ENCODE peak calls at places on chromosome 18, in four cellular contexts. J, T, L and S are unnamed samples.

GRCh38 chr18:36411745-36412168 is 114.2 kb downstream of the FHOD3 start:
- DNase-seq in L (no peak), T (peak; percentile 61), J (no peak), S (no peak)

GRCh38 chr18:12239426-12239825 is 14.7 kb upstream of the CIDEA start:
- DNase-seq in J (no peak), T (no peak), L (no peak), S (no peak)

GRCh38 chr18:78679061-78679460 is 300.6 kb upstream of the SALL3 start:
- DNase-seq in L (no peak), J (no peak), T (no peak), S (no peak)

GRCh38 chr18:28269750-28270149 is 92.8 kb upstream of the CDH2 start:
- DNase-seq in J (no peak), T (no peak), L (no peak), S (no peak)

GRCh38 chr18:47251289-47252120 is at the start of gene SKOR2:
- DNase-seq in T (no peak), J (no peak), L (no peak), S (no peak)

GRCh38 chr18:45119888-45120287 is 439.2 kb downstream of the SETBP1 start:
- DNase-seq in L (no peak), J (no peak), T (no peak), S (no peak)

GRCh38 chr18:8247700-8248099 is 361.5 kb upstream of the RAB12 start:
- DNase-seq in L (no peak), J (no peak), T (no peak), S (no peak)

GRCh38 chr18:12958478-12958877 is 10.7 kb downstream of the SEH1L start:
- DNase-seq in J (no peak), L (no peak), T (no peak), S (no peak)

GRCh38 chr18:34880882-34881852 is 160.0 kb upstream of the MAPRE2 start:
- DNase-seq in L (no peak), T (no peak), J (no peak), S (no peak)

GRCh38 chr18:41162191-41162590 is 792.8 kb upstream of the PIK3C3 start:
- DNase-seq in T (no peak), J (no peak), L (no peak), S (no peak)